ENCODE peak calls at places on chromosomes 7 and 10, in four cellular contexts. One of them, this sample, is unnamed.

GRCh38 chr7:30562498-30562897 is 32.2 kb upstream of the GARS1 start:
- DNase-seq in HepG2: no peak
- DNase-seq in A549: no peak
- DNase-seq in K562: peak
- DNase-seq in this sample: no peak

GRCh38 chr7:85075864-85076263 is 111.0 kb downstream of the SEMA3D start:
- DNase-seq in K562: no peak
- DNase-seq in A549: no peak
- DNase-seq in HepG2: no peak
- DNase-seq in this sample: no peak

GRCh38 chr7:95686109-95686508 is 86.2 kb upstream of the DYNC1I1 start:
- DNase-seq in A549: peak
- DNase-seq in K562: peak
- DNase-seq in HepG2: peak
- DNase-seq in this sample: no peak

GRCh38 chr7:11786186-11786585 is 45.8 kb downstream of the THSD7A start:
- DNase-seq in HepG2: no peak
- DNase-seq in A549: peak
- DNase-seq in K562: no peak
- DNase-seq in this sample: no peak

GRCh38 chr10:46523119-46523880 is 33.2 kb downstream of the GPRIN2 start:
- DNase-seq in K562: no peak
- DNase-seq in HepG2: no peak
- DNase-seq in A549: peak
- DNase-seq in this sample: no peak

GRCh38 chr7:80879849-80880248 is 39.0 kb downstream of the SEMA3C start:
- DNase-seq in K562: no peak
- DNase-seq in A549: no peak
- DNase-seq in HepG2: no peak
- DNase-seq in this sample: no peak

GRCh38 chr7:1909476-1909875 is 239.4 kb downstream of the ELFN1 start:
- DNase-seq in K562: no peak
- DNase-seq in HepG2: no peak
- DNase-seq in A549: no peak
- DNase-seq in this sample: no peak

GRCh38 chr7:6271694-6272371 is 591 bp downstream of the CYTH3 start:
- DNase-seq in K562: peak
- DNase-seq in A549: peak
- DNase-seq in HepG2: no peak
- DNase-seq in this sample: peak

GRCh38 chr10:110992011-110992800 is 72.8 kb downstream of the SHOC2 start:
- DNase-seq in A549: no peak
- DNase-seq in HepG2: no peak
- DNase-seq in K562: no peak
- DNase-seq in this sample: no peak

GRCh38 chr7:69599879-69600764 is 1.8 kb downstream of the AUTS2 start:
- DNase-seq in HepG2: no peak
- DNase-seq in K562: no peak
- DNase-seq in A549: no peak
- DNase-seq in this sample: no peak

GRCh38 chr7:112462236-112462635 is 12.0 kb downstream of the IFRD1 start:
- DNase-seq in A549: no peak
- DNase-seq in K562: no peak
- DNase-seq in HepG2: peak
- DNase-seq in this sample: no peak

GRCh38 chr7:107180378-107180777 is 11.6 kb downstream of the HBP1 start:
- DNase-seq in K562: peak
- DNase-seq in HepG2: peak
- DNase-seq in A549: peak
- DNase-seq in this sample: no peak

GRCh38 chr7:2519119-2519930 is at the start of gene LFNG:
- DNase-seq in K562: peak
- DNase-seq in HepG2: peak
- DNase-seq in A549: peak
- DNase-seq in this sample: no peak

GRCh38 chr7:101519324-101520017 is 109.6 kb downstream of the MYL10 start:
- DNase-seq in A549: no peak
- DNase-seq in K562: no peak
- DNase-seq in HepG2: no peak
- DNase-seq in this sample: no peak

GRCh38 chr10:114340816-114341215 is 63.5 kb downstream of the AFAP1L2 start:
- DNase-seq in K562: no peak
- DNase-seq in A549: no peak
- DNase-seq in HepG2: no peak
- DNase-seq in this sample: no peak

GRCh38 chr7:55207423-55207822 is 157.7 kb upstream of the LANCL2 start:
- DNase-seq in A549: no peak
- DNase-seq in K562: no peak
- DNase-seq in HepG2: no peak
- DNase-seq in this sample: no peak

GRCh38 chr7:43779032-43779812 is 20.7 kb downstream of the BLVRA start:
- DNase-seq in K562: peak
- DNase-seq in HepG2: no peak
- DNase-seq in A549: no peak
- DNase-seq in this sample: no peak

GRCh38 chr7:78225534-78225933 is 427.0 kb downstream of the PHTF2 start:
- DNase-seq in A549: no peak
- DNase-seq in K562: no peak
- DNase-seq in HepG2: no peak
- DNase-seq in this sample: no peak

GRCh38 chr10:67676208-67676825 is 19.7 kb downstream of the CTNNA3 start:
- DNase-seq in K562: no peak
- DNase-seq in HepG2: no peak
- DNase-seq in A549: no peak
- DNase-seq in this sample: no peak

GRCh38 chr7:431658-432111 is 88.0 kb downstream of the PDGFA start:
- DNase-seq in A549: no peak
- DNase-seq in HepG2: no peak
- DNase-seq in K562: no peak
- DNase-seq in this sample: no peak

GRCh38 chr10:61847640-61848039 is 53.9 kb upstream of the ARID5B start:
- DNase-seq in A549: no peak
- DNase-seq in K562: no peak
- DNase-seq in HepG2: no peak
- DNase-seq in this sample: no peak

GRCh38 chr7:93945756-93946540 is 24.4 kb downstream of the GNG11 start:
- DNase-seq in HepG2: no peak
- DNase-seq in K562: peak
- DNase-seq in A549: no peak
- DNase-seq in this sample: no peak

DNA sequence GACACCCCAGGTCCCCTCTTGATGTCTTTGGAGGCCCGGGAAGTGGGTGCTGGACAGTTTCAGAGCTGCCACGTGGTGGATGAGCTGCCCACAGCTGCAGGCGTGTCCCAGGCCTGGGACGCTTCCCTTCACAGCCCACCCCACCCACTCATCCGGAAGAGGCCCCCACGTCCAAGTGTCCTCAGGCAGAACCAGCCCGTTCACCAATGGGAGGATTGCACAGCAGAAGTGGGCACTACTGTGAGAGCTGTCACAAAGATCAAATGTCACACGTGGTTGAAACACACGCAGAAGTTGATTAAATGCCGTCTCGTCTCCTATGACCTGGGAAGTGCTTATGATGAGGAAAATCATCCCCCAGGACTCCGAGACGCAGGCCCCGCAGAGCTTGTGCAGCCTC is 52.9 kb downstream of the STK32C start:
- DNase-seq in K562: no peak
- DNase-seq in HepG2: no peak
- DNase-seq in A549: no peak
- DNase-seq in this sample: no peak
- TF ChIP-seq RNF2 in K562: no peak
- TF ChIP-seq RNF2 in HepG2: no peak
- TF ChIP-seq RNF2 in A549: no peak
- TF ChIP-seq RNF2 in this sample: no peak

GRCh38 chr10:93654201-93654600 is 41.9 kb downstream of the PDE6C start:
- DNase-seq in K562: no peak
- DNase-seq in A549: no peak
- DNase-seq in HepG2: no peak
- DNase-seq in this sample: no peak

GRCh38 chr10:93652857-93653256 is 40.5 kb downstream of the PDE6C start:
- DNase-seq in K562: no peak
- DNase-seq in A549: no peak
- DNase-seq in HepG2: no peak
- DNase-seq in this sample: no peak

GRCh38 chr10:93656155-93656554 is 43.8 kb downstream of the PDE6C start:
- DNase-seq in A549: no peak
- DNase-seq in HepG2: no peak
- DNase-seq in K562: no peak
- DNase-seq in this sample: no peak

DNA sequence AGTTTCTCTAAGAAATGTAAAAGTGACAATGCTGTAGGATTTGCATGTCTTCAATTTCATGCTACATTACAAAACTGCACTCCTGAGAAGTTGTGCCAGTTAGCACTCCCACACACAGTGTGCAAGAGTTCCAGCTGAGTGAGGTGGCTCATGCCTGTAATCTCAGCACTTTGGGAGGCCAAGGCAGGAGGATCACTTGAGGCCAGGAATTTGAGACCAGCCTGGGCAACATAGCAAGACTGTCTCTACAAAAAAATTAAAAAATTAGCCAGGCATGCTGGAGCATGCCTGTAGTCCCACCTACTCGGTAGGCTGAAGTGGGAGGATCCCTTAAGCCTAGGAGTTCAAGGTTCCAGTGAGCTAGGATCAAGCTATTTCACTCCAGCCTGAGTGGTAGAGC is 44.6 kb downstream of the FRA10AC1 start:
- DNase-seq in A549: no peak
- DNase-seq in HepG2: no peak
- DNase-seq in K562: no peak
- DNase-seq in this sample: no peak
- TF ChIP-seq MAFK in A549: no peak
- TF ChIP-seq MAFK in HepG2: no peak
- TF ChIP-seq MAFK in K562: no peak
- TF ChIP-seq MAFK in this sample: no peak

GRCh38 chr10:97498841-97499560 is at the start of gene UBTD1:
- DNase-seq in A549: peak
- DNase-seq in HepG2: peak
- DNase-seq in K562: peak
- DNase-seq in this sample: peak
- TF ChIP-seq RNF2 in A549: no peak
- TF ChIP-seq RNF2 in HepG2: no peak
- TF ChIP-seq RNF2 in K562: no peak
- TF ChIP-seq RNF2 in this sample: no peak

DNA sequence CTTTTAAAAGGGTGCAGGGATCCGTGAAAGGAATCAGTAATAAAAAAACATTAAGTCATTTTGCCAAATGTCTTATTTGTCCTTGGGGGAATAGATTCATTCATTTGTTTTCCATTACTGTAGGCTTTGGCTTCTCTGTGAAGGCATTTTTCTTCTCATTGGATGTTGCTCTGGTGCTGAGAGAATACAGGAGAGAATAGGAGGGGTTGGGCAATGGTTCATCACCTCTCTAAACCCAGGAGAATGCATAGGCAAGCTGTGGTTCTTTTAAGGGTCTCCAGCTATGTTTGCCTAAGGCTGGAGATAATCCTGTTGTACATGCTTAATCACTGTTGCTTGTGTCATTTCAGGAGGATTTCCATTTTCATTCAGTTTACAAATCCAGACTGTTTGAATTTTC is 103.4 kb downstream of the SRI start:
- DNase-seq in K562: no peak
- DNase-seq in HepG2: no peak
- DNase-seq in A549: no peak
- DNase-seq in this sample: no peak
- TF ChIP-seq MAFK in K562: no peak
- TF ChIP-seq MAFK in HepG2: no peak
- TF ChIP-seq MAFK in A549: no peak
- TF ChIP-seq MAFK in this sample: no peak

DNA sequence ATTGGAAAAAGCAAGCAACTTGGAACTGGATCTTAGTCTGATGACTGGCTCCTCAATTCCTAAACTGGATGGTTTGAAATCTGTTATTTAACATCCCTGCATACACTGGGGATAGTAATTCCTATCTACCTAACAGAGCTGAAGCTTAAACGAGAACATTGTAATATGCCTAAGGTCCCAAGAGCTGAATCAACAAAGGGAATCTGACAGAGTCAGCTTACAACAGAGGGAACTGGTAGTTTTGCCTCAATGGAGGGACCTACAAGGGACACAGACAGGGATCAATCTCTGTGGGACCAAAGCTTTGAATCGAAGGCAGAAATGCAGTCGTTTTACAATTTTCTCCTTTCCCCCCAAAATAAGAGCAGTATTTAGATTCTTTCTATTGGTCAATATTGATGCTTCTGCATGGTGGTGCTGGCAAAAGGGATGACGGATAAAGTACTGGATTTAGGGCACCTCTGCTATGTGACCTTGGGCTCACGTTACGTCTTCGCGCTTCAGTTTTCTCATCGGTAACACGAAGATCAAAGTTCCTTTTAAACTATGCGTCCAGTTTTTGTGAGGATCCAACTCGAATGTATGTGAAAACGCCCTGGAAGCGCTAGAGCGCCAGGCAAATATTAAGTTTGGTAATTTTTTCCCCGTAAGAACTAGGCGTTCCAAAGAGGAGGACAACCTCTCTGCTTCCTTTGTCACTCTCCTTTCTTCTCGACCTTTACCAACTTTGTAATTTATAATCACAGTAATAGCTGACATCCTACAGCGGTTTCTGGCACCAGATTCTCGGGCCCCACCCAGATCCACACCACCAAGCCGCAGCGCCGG is 1.1 kb downstream of the ACTR1A start:
- DNase-seq in K562: no peak
- DNase-seq in HepG2: peak
- DNase-seq in A549: no peak
- DNase-seq in this sample: no peak
- TF ChIP-seq RNF2 in K562: no peak
- TF ChIP-seq RNF2 in HepG2: no peak
- TF ChIP-seq RNF2 in A549: no peak
- TF ChIP-seq RNF2 in this sample: no peak

DNA sequence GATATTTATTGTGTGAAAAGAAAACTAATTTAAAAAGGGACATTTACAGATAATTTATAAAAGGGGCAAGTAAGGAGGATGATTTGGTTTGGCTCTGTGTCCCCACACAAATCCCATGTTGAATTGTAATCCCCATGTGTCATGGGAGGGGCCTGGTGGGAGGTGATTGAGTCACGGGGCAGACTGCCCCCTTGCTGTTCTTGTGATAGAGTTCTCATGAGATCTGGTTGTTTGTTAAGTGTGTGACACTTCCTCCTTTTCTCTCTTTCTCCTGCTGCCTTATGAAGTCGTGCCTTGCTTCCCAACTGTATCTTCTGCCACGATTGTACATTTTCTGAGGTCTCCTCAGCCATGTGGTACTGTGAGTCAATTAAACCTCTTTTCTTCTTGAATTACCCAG is 171.0 kb upstream of the SEMA3E start:
- DNase-seq in A549: no peak
- DNase-seq in HepG2: no peak
- DNase-seq in K562: no peak
- DNase-seq in this sample: no peak
- TF ChIP-seq MAFK in A549: no peak
- TF ChIP-seq MAFK in HepG2: no peak
- TF ChIP-seq MAFK in K562: no peak
- TF ChIP-seq MAFK in this sample: no peak

GRCh38 chr7:158782638-158783490 is 46.4 kb downstream of the ESYT2 start:
- DNase-seq in K562: no peak
- DNase-seq in A549: peak
- DNase-seq in HepG2: peak
- DNase-seq in this sample: peak
- TF ChIP-seq RNF2 in K562: no peak
- TF ChIP-seq RNF2 in A549: no peak
- TF ChIP-seq RNF2 in HepG2: no peak
- TF ChIP-seq RNF2 in this sample: no peak

This sample was measured in H1.